ENCODE peak calls at places on chromosome 10, in seven cellular contexts. One of them, this sample, is unnamed.

GRCh38 chr10:29210469-29210868 is 78.4 kb upstream of the LYZL1 start:
- DNase-seq in H1: no peak
- DNase-seq in neuronal stem cell: no peak
- DNase-seq in iPS DF 6.9: no peak
- DNase-seq in MV-4-11: no peak
- DNase-seq in ecto neural progenitor cell: no peak
- DNase-seq in left cardiac atrium: no peak
- DNase-seq in this sample: no peak

GRCh38 chr10:14674376-14675050 is 100.2 kb downstream of the FAM107B start:
- DNase-seq in H1: no peak
- DNase-seq in neuronal stem cell: no peak
- DNase-seq in iPS DF 6.9: no peak
- DNase-seq in MV-4-11: no peak
- DNase-seq in ecto neural progenitor cell: no peak
- DNase-seq in left cardiac atrium: no peak
- DNase-seq in this sample: no peak

GRCh38 chr10:71575934-71576801 is 143.4 kb downstream of the C10orf105 start:
- DNase-seq in H1: no peak
- DNase-seq in neuronal stem cell: no peak
- DNase-seq in iPS DF 6.9: no peak
- DNase-seq in MV-4-11: no peak
- DNase-seq in ecto neural progenitor cell: no peak
- DNase-seq in left cardiac atrium: no peak
- DNase-seq in this sample: no peak

GRCh38 chr10:117461766-117462423 is 80.7 kb upstream of the EMX2 start:
- DNase-seq in H1: no peak
- DNase-seq in neuronal stem cell: no peak
- DNase-seq in iPS DF 6.9: no peak
- DNase-seq in MV-4-11: peak; percentile 60
- DNase-seq in ecto neural progenitor cell: no peak
- DNase-seq in left cardiac atrium: peak; percentile 23
- DNase-seq in this sample: no peak

GRCh38 chr10:89567566-89568245 is 32.3 kb upstream of the SLC16A12 start:
- DNase-seq in H1: no peak
- DNase-seq in neuronal stem cell: no peak
- DNase-seq in iPS DF 6.9: no peak
- DNase-seq in MV-4-11: no peak
- DNase-seq in ecto neural progenitor cell: no peak
- DNase-seq in left cardiac atrium: no peak
- DNase-seq in this sample: no peak

GRCh38 chr10:81874878-81875679 is at the start of gene NRG3:
- DNase-seq in H1: peak; percentile 54
- DNase-seq in neuronal stem cell: peak; percentile 56
- DNase-seq in iPS DF 6.9: no peak
- DNase-seq in MV-4-11: no peak
- DNase-seq in ecto neural progenitor cell: peak; percentile 56
- DNase-seq in left cardiac atrium: no peak
- DNase-seq in this sample: no peak

GRCh38 chr10:110811791-110812581 is 59.7 kb upstream of the PDCD4 start:
- DNase-seq in H1: no peak
- DNase-seq in neuronal stem cell: no peak
- DNase-seq in iPS DF 6.9: no peak
- DNase-seq in MV-4-11: no peak
- DNase-seq in ecto neural progenitor cell: no peak
- DNase-seq in left cardiac atrium: peak; percentile 63
- DNase-seq in this sample: no peak

GRCh38 chr10:101563007-101563406 is 25.1 kb downstream of the POLL start:
- DNase-seq in H1: no peak
- DNase-seq in neuronal stem cell: no peak
- DNase-seq in iPS DF 6.9: no peak
- DNase-seq in MV-4-11: no peak
- DNase-seq in ecto neural progenitor cell: peak; percentile 33
- DNase-seq in left cardiac atrium: no peak
- DNase-seq in this sample: no peak

GRCh38 chr10:25363638-25364037 is 188.8 kb downstream of the GPR158 start:
- DNase-seq in H1: no peak
- DNase-seq in neuronal stem cell: no peak
- DNase-seq in iPS DF 6.9: no peak
- DNase-seq in MV-4-11: no peak
- DNase-seq in ecto neural progenitor cell: no peak
- DNase-seq in left cardiac atrium: no peak
- DNase-seq in this sample: no peak

GRCh38 chr10:68813554-68813953 is 13.8 kb upstream of the STOX1 start:
- DNase-seq in H1: no peak
- DNase-seq in neuronal stem cell: no peak
- DNase-seq in iPS DF 6.9: no peak
- DNase-seq in MV-4-11: peak; percentile 9
- DNase-seq in ecto neural progenitor cell: no peak
- DNase-seq in left cardiac atrium: no peak
- DNase-seq in this sample: no peak

GRCh38 chr10:72952189-72952900 is 2.3 kb downstream of the PLA2G12B start:
- DNase-seq in H1: no peak
- DNase-seq in neuronal stem cell: no peak
- DNase-seq in iPS DF 6.9: no peak
- DNase-seq in MV-4-11: no peak
- DNase-seq in ecto neural progenitor cell: no peak
- DNase-seq in left cardiac atrium: no peak
- DNase-seq in this sample: no peak

GRCh38 chr10:122323188-122323587 is 51.3 kb upstream of the PLEKHA1 start:
- DNase-seq in H1: no peak
- DNase-seq in neuronal stem cell: no peak
- DNase-seq in iPS DF 6.9: no peak
- DNase-seq in MV-4-11: no peak
- DNase-seq in ecto neural progenitor cell: no peak
- DNase-seq in left cardiac atrium: no peak
- DNase-seq in this sample: no peak

GRCh38 chr10:117504601-117505000 is 37.9 kb upstream of the EMX2 start:
- DNase-seq in H1: no peak
- DNase-seq in neuronal stem cell: no peak
- DNase-seq in iPS DF 6.9: no peak
- DNase-seq in MV-4-11: no peak
- DNase-seq in ecto neural progenitor cell: no peak
- DNase-seq in left cardiac atrium: no peak
- DNase-seq in this sample: no peak

GRCh38 chr10:76141376-76141775 is 710.0 kb downstream of the LRMDA start:
- DNase-seq in H1: no peak
- DNase-seq in neuronal stem cell: no peak
- DNase-seq in iPS DF 6.9: no peak
- DNase-seq in MV-4-11: no peak
- DNase-seq in ecto neural progenitor cell: no peak
- DNase-seq in left cardiac atrium: no peak
- DNase-seq in this sample: no peak